ENCODE peak calls at places on chromosomes 2 and 18, in six cellular contexts. I is neuronal stem cell, X is IMR-90, G is H9, N is H1, L is trophoblast cell. K is an unnamed sample.

GRCh38 chr2:233063976-233064411 is 3.9 kb downstream of the INPP5D start:
- DNase-seq in L (no peak), X (no peak), G (no peak), I (no peak), N (no peak), K (no peak)

GRCh38 chr2:98158305-98158704 is 71.3 kb downstream of the VWA3B start:
- DNase-seq in I (no peak), G (peak), N (no peak), L (no peak), X (no peak), K (no peak)

GRCh38 chr2:236972491-236973379 is 113.0 kb upstream of the COPS8 start:
- DNase-seq in L (peak), G (peak), N (no peak), I (no peak), X (peak), K (peak)

GRCh38 chr2:30266051-30266621 is 34.8 kb downstream of the LBH start:
- DNase-seq in X (no peak), G (no peak), I (no peak), N (no peak), L (no peak), K (peak)

GRCh38 chr2:46075848-46076247 is 221.4 kb upstream of the EPAS1 start:
- DNase-seq in I (no peak), L (no peak), N (no peak), X (no peak), G (no peak), K (peak)

GRCh38 chr2:200585730-200586643 is at the start of gene AOX1:
- DNase-seq in N (peak), G (peak), L (peak), I (peak), X (peak), K (peak)

GRCh38 chr18:8990276-8991031 is 112.0 kb upstream of the NDUFV2 start:
- DNase-seq in X (no peak), G (no peak), L (no peak), N (no peak), I (no peak), K (no peak)

GRCh38 chr2:143742631-143743030 is 613.4 kb downstream of the ARHGAP15 start:
- DNase-seq in X (peak), L (no peak), G (no peak), N (no peak), I (no peak), K (no peak)

GRCh38 chr2:100425107-100425506 is 7.6 kb upstream of the CHST10 start:
- DNase-seq in I (no peak), L (no peak), G (no peak), X (no peak), N (no peak), K (no peak)

GRCh38 chr2:43021791-43022500 is 204.5 kb downstream of the ZFP36L2 start:
- DNase-seq in I (no peak), X (no peak), G (peak), L (no peak), N (peak), K (no peak)

GRCh38 chr2:217218269-217219140 is 358.6 kb upstream of the TNP1 start:
- DNase-seq in N (no peak), I (no peak), G (no peak), L (no peak), X (peak), K (peak)

GRCh38 chr2:196137271-196137670 is 34.1 kb downstream of the STK17B start:
- DNase-seq in I (no peak), L (no peak), G (no peak), X (peak), N (no peak), K (no peak)

GRCh38 chr18:79687806-79688205 is 8.2 kb downstream of the CTDP1 start:
- DNase-seq in N (no peak), G (no peak), X (peak), L (no peak), I (no peak), K (peak)

GRCh38 chr2:86533589-86533988 is 29.7 kb downstream of the CHMP3 start:
- DNase-seq in L (no peak), I (no peak), X (no peak), N (no peak), G (no peak), K (no peak)

GRCh38 chr2:241268716-241269445 is 46.6 kb downstream of the HDLBP start:
- DNase-seq in N (no peak), G (peak), X (peak), I (no peak), L (peak), K (peak)

GRCh38 chr2:121565389-121566250 is 34.9 kb downstream of the RNU4ATAC start:
- DNase-seq in X (no peak), I (no peak), L (no peak), G (no peak), N (no peak), K (no peak)
- H4K91ac ChIP-seq in X (no peak), I (no peak), L (no peak), G (no peak), N (no peak), K (no peak)

DNA sequence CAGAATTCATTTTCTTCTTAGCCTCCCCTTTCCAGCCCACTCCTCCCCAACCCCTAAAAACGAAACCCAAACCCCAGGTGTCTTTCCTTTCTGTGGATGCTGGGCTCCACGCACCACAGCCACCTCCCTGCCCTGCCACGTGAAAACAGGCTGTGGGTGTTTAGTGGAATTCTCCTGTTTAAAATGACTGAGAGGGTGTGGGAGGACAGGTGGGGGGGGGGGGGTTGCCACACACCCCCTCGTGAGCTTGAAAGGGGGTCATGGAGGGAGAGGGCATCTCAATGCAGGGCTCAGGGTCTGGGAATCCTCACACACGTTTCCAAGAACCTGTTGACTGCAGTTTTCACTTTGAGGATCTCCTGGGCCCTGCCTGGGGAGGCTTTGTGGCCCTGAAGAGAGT is 110.3 kb downstream of the FAM210A start:
- DNase-seq in N (no peak), X (no peak), G (no peak), I (no peak), L (no peak), K (no peak)
- H3K9ac ChIP-seq in N (no peak), X (no peak), G (no peak), I (no peak), L (no peak), K (no peak)

DNA sequence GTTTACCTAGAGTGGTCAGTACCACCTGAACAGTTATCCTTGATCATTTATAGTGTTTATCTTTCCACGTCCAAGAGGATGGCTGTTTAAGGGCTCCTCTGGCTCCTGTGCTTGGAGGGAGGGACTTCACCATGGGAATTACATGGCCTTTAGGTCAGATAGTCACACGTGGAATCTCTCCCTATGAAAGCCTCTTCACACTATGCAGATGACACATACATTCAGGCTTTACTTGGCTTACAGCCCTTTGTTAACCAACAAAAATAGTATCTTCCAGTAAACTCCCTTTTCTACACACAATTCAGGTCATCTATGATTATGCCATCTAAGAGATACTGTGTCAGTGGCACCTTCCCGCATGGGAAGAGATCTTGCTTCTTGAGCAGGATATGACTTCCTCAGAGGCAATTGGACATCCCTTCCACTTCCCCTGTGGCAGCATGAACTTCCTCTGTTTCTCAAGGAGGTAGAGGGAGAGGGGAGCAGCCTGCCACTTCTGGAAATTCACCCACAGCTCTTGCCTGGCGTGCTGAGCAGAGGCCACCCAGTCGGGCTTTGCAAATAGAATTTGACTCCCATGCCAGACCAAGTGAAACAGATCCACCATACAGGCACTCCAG is 53.5 kb downstream of the COLEC12 start:
- DNase-seq in N (no peak), X (peak), I (no peak), L (no peak), G (no peak), K (peak)
- H4K91ac ChIP-seq in N (no peak), X (no peak), I (no peak), L (no peak), G (no peak), K (no peak)

DNA sequence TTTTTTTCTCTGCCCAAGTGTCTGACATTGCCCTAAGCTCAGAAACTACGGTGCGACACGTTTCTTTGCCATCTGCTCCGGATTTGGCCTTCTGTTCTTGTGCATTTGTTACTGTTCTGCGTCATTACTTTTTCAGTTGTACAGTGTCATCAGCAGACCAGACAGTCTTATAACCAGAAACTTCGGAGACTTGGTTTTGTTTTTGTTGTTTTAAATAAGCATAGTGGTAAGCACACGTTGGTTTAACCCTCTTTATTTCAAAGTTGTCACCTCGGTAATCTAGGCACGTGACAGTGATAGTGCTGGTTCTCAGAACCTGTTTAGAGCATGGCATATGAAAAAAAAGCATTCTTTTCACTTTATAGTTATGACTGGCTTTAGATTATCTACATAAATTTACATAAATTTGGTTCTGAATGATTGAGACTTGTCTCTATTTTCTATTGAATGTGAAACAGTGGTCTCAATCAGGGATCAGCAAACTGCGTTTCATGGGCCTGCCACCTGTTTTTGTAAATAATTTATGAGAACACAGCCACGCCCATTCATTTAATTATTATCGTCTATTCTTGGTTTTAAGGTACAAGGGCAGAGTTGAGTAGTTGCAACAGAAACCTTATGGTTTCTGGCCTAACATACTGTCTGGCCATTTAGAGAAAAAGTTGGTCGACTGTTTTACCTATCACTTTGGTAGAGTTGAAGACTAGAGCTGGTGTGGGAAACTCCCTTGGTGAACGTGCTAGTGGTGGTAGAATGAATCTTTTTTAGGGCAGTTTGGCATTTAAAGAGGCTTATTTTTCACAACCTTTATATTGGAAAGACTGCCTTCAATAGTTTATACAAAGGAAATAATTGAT is 106.5 kb downstream of the ZNF532 start:
- DNase-seq in N (no peak), L (no peak), X (no peak), I (no peak), G (no peak), K (no peak)
- H3K9ac ChIP-seq in N (no peak), L (no peak), X (no peak), I (no peak), G (no peak), K (no peak)

GRCh38 chr2:159208449-159208848 is 78.1 kb downstream of the WDSUB1 start:
- DNase-seq in L (no peak), N (no peak), G (no peak), X (no peak), I (no peak), K (no peak)

GRCh38 chr2:159204381-159204780 is 82.1 kb downstream of the WDSUB1 start:
- DNase-seq in X (no peak), N (no peak), G (no peak), I (no peak), L (no peak), K (no peak)

GRCh38 chr2:159209341-159210306 is 76.9 kb downstream of the WDSUB1 start:
- DNase-seq in X (no peak), N (no peak), L (no peak), I (no peak), G (no peak), K (no peak)

GRCh38 chr2:159202568-159203071 is 83.9 kb downstream of the WDSUB1 start:
- DNase-seq in G (no peak), L (peak), I (no peak), X (peak), N (no peak), K (peak)

GRCh38 chr2:159206736-159207380 is 79.6 kb downstream of the WDSUB1 start:
- DNase-seq in X (no peak), G (no peak), L (no peak), N (no peak), I (no peak), K (no peak)
- H4K91ac ChIP-seq in X (no peak), G (no peak), L (no peak), N (no peak), I (no peak), K (no peak)

DNA sequence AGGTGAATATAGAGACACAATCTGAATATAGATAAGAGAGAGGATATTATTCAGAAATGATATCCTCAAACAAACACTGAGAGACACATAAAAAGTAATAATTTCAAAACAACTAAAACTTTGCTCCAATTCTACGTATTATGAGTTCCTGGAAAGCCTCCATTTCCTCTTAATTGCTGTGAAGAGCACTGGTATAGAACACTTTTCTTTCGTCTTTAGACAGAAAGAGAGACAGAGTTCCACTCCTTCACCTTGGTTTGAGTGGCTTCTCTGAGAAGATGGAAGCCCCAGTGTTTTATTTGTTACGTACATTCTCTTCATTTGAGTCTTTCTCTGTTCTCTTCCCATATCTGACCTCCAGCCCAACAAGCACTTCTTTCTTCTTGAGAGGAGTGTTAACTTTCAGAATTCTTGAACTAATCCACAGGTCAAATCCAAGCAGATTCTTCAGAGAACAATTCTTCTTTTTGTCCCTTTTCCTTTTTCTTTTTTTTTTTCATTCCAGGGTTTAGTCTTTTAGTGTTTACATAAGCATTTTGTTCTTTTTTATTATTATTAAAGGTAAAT is 6.4 kb upstream of the PIK3C3 start:
- DNase-seq in L (no peak), I (no peak), G (no peak), X (no peak), N (no peak), K (no peak)
- H3K9ac ChIP-seq in L (no peak), I (no peak), G (no peak), X (no peak), N (no peak), K (no peak)

GRCh38 chr2:62343636-62344349 is 147.9 kb downstream of the B3GNT2 start:
- DNase-seq in X (no peak), I (no peak), N (no peak), L (no peak), G (no peak), K (no peak)

GRCh38 chr2:62339837-62340236 is 143.9 kb downstream of the B3GNT2 start:
- DNase-seq in X (no peak), N (no peak), I (no peak), G (no peak), L (no peak), K (no peak)

GRCh38 chr2:62344472-62344871 is 148.6 kb downstream of the B3GNT2 start:
- DNase-seq in X (no peak), I (no peak), G (no peak), L (no peak), N (no peak), K (no peak)

GRCh38 chr2:62340981-62341624 is 145.2 kb downstream of the B3GNT2 start:
- DNase-seq in L (no peak), X (no peak), N (no peak), I (no peak), G (no peak), K (peak)

DNA sequence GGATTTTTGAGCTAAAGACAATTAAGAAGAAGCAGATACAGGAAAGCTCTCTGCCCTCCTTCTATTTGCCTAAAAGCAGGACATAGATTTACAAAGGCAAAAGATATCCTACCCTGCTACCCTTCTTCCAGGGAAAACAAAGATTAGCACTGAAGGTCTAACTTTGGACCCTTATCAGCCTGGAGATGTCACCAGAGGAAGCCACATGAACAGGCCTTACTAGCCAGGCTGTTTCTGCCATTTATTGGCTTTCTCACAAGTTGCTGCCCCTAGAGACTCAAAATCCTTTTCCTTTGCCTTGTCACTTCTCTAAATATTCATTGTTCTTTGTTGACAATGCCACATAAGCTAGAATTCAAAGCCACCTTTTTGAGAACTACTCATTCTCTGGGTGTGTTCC is 147.3 kb downstream of the B3GNT2 start:
- DNase-seq in N (no peak), G (no peak), L (no peak), I (no peak), X (no peak), K (no peak)
- H4K91ac ChIP-seq in N (no peak), G (no peak), L (no peak), I (no peak), X (no peak), K (no peak)